ENCODE peak calls at places on chromosomes 1 and 21, in four cellular contexts. M is cardiac muscle cell; Z is CD8-positive, alpha-beta T cell; N is upper lobe of left lung. P is an unnamed sample.

GRCh38 chr1:74748962-74749361 is 16.0 kb downstream of the TYW3 start:
- DNase-seq in M (no peak), Z (no peak), N (no peak), P (no peak)

GRCh38 chr1:18941221-18942141 is 15.0 kb downstream of the IFFO2 start:
- DNase-seq in M (no peak), Z (peak; percentile 1), N (no peak), P (no peak)

GRCh38 chr21:43956019-43956666 is 56.0 kb upstream of the TRAPPC10 start:
- DNase-seq in M (no peak), Z (no peak), N (peak; percentile 58), P (no peak)

GRCh38 chr1:167095368-167095767 is 1.5 kb downstream of the STYXL2 start:
- DNase-seq in M (no peak), Z (no peak), N (no peak), P (no peak)

GRCh38 chr1:66925944-66926343 is 1.2 kb downstream of the MIER1 start:
- DNase-seq in M (peak; percentile 15), Z (no peak), N (no peak), P (no peak)

GRCh38 chr1:56577859-56578663 is 1.3 kb downstream of the PLPP3 start:
- DNase-seq in M (peak; percentile 71), Z (no peak), N (peak; percentile 81), P (no peak)

GRCh38 chr1:104592926-104593325 is 843.2 kb downstream of the AMY1C start:
- DNase-seq in M (no peak), Z (no peak), N (no peak), P (no peak)

GRCh38 chr1:109427171-109427467 is 871 bp upstream of the PSMA5 start:
- DNase-seq in M (peak; percentile 1), Z (no peak), N (no peak), P (no peak)

GRCh38 chr21:25582164-25582563 is 25.1 kb downstream of the MRPL39 start:
- DNase-seq in M (no peak), Z (no peak), N (no peak), P (no peak)

GRCh38 chr1:40830419-40830943 is 31.7 kb downstream of the CITED4 start:
- DNase-seq in M (no peak), Z (no peak), N (no peak), P (no peak)

GRCh38 chr1:102970496-102971078 is 137.7 kb downstream of the COL11A1 start:
- DNase-seq in M (peak; percentile 77), Z (no peak), N (no peak), P (no peak)

GRCh38 chr1:188122646-188123045 is 1293.9 kb downstream of the PLA2G4A start:
- DNase-seq in M (no peak), Z (no peak), N (no peak), P (no peak)

GRCh38 chr1:90476994-90477393 is 240.1 kb downstream of the BARHL2 start:
- DNase-seq in M (no peak), Z (no peak), N (no peak), P (no peak)

GRCh38 chr1:225766967-225767413 is 10.6 kb upstream of the SRP9 start:
- DNase-seq in M (no peak), Z (no peak), N (no peak), P (no peak)

GRCh38 chr1:110542730-110543129 is 23.8 kb upstream of the KCNA10 start:
- DNase-seq in M (peak; percentile 75), Z (no peak), N (no peak), P (no peak)

GRCh38 chr1:183996036-183996376 is 41.5 kb downstream of the COLGALT2 start:
- DNase-seq in M (peak; percentile 26), Z (no peak), N (no peak), P (no peak)

GRCh38 chr1:208219659-208220282 is 24.4 kb downstream of the PLXNA2 start:
- DNase-seq in M (peak; percentile 71), Z (no peak), N (peak; percentile 74), P (no peak)

GRCh38 chr1:114345930-114346479 is 165.0 kb downstream of the TRIM33 start:
- DNase-seq in M (no peak), Z (no peak), N (peak; percentile 78), P (no peak)

GRCh38 chr21:25912402-25912746 is 177.6 kb downstream of the GABPA start:
- DNase-seq in M (no peak), Z (no peak), N (no peak), P (no peak)

GRCh38 chr1:7046314-7046713 is 261.1 kb downstream of the CAMTA1 start:
- DNase-seq in M (peak; percentile 85), Z (no peak), N (no peak), P (no peak)

GRCh38 chr1:19750101-19750881 is 49.4 kb downstream of the TMCO4 start:
- DNase-seq in M (no peak), Z (no peak), N (no peak), P (no peak)

GRCh38 chr1:211082824-211083223 is 51.1 kb downstream of the KCNH1 start:
- DNase-seq in M (no peak), Z (no peak), N (no peak), P (no peak)

GRCh38 chr1:239315623-239316217 is 70.6 kb upstream of the CHRM3 start:
- DNase-seq in M (no peak), Z (no peak), N (no peak), P (no peak)

GRCh38 chr1:1365875-1366698 is 7.7 kb upstream of the MXRA8 start:
- DNase-seq in M (no peak), Z (no peak), N (no peak), P (no peak)

GRCh38 chr1:215794151-215794550 is 227.0 kb downstream of the KCTD3 start:
- DNase-seq in M (no peak), Z (no peak), N (peak; percentile 18), P (no peak)

GRCh38 chr21:37074195-37074510 is 1.1 kb downstream of the TTC3 start:
- DNase-seq in M (no peak), Z (no peak), N (no peak), P (no peak)

GRCh38 chr1:20123696-20124450 is 4.5 kb upstream of the PLA2G2D start:
- DNase-seq in M (no peak), Z (no peak), N (no peak), P (no peak)

GRCh38 chr1:41862411-41863221 is 56.1 kb downstream of the HIVEP3 start:
- DNase-seq in M (no peak), Z (no peak), N (no peak), P (no peak)

GRCh38 chr21:31530918-31531705 is 128.4 kb upstream of the SOD1 start:
- DNase-seq in M (peak; percentile 33), Z (no peak), N (no peak), P (no peak)

GRCh38 chr1:5794279-5794678 is 197.9 kb downstream of the NPHP4 start:
- DNase-seq in M (no peak), Z (no peak), N (no peak), P (no peak)

GRCh38 chr1:145846191-145846590 is 761 bp downstream of the NUDT17 start:
- DNase-seq in M (peak; percentile 61), Z (peak; percentile 39), N (no peak), P (peak; percentile 33)

GRCh38 chr1:228842094-228842775 is 107.0 kb downstream of the RHOU start:
- DNase-seq in M (no peak), Z (no peak), N (no peak), P (no peak)

GRCh38 chr1:27650527-27651175 is 15.7 kb upstream of the FGR start:
- DNase-seq in M (peak; percentile 58), Z (peak; percentile 11), N (no peak), P (no peak)

GRCh38 chr1:27648602-27649305 is 13.8 kb upstream of the FGR start:
- DNase-seq in M (peak; percentile 51), Z (no peak), N (no peak), P (no peak)

GRCh38 chr1:27649306-27649635 is 14.3 kb upstream of the FGR start:
- DNase-seq in M (no peak), Z (no peak), N (no peak), P (no peak)

GRCh38 chr1:27652505-27652904 is 17.5 kb upstream of the FGR start:
- DNase-seq in M (no peak), Z (no peak), N (no peak), P (no peak)

GRCh38 chr1:27650146-27650526 is 15.2 kb upstream of the FGR start:
- DNase-seq in M (no peak), Z (no peak), N (no peak), P (no peak)
- H3K9me3 ChIP-seq in M (no peaks in the 10 kb centered on the region), Z (no peaks in the 10 kb centered on the region), N (no peaks in the 10 kb centered on the region), P (no peaks in the 10 kb centered on the region)

GRCh38 chr1:8427493-8427892 is 109.6 kb downstream of the SLC45A1 start:
- DNase-seq in M (no peak), Z (peak; percentile 29), N (no peak), P (peak; percentile 39)
- H3K27ac ChIP-seq in M (peak overlapping the region; percentile 13), Z (no peak overlapping the region), N (peak overlapping the region; percentile 95), P (peak overlapping the region; percentile 51)

GRCh38 chr1:2965676-2966075 is 55.6 kb upstream of the ACTRT2 start:
- DNase-seq in M (no peak), Z (no peak), N (no peak), P (no peak)
- H3K9me3 ChIP-seq in M (no peaks in the 10 kb centered on the region), Z (no peaks in the 10 kb centered on the region), N (no peaks in the 10 kb centered on the region), P (no peaks in the 10 kb centered on the region)

GRCh38 chr1:84303154-84303830 is 1.8 kb downstream of the SAMD13 start:
- DNase-seq in M (peak; percentile 8), Z (no peak), N (no peak), P (no peak)
- H3K27ac ChIP-seq in M (peak overlapping the region; percentile 90), Z (peak overlapping the region; percentile 12), N (peak overlapping the region; percentile 46), P (peak overlapping the region; percentile 27)

DNA sequence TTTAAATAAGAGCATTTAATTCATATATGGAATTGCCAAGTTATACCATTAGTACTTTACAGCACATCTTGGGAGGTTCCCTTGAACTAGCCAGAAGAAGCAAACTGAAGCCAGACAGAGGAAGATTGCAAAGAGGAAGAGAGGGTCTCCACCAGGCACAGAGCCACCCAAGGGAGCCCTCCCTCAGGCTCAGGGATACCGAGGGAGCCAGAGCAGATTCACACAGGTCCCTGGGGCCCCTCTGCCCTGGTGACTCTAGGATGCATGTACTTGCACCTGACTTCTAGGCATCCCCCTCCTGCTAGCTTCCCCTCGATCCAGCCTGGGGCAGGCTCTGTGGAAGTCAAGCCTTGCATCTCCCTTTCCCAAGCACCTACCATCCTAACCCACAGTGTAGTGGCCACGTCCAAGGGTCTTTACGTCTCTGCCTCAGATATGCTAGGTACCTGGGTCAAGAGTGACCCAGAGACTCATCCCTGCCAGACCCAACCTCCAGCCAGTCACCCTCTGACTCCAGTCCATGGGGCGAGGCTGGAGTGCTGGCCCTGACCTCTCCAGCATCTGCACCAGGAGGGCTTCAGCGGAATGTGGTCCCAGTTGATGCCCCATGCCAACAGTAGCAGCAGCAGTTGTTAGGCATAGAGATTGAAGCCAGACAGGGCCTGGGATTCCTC is 6.4 kb downstream of the IFNAR2 start:
- DNase-seq in M (no peak), Z (no peak), N (peak; percentile 11), P (no peak)
- H3K9me3 ChIP-seq in M (no peaks in the 10 kb centered on the region), Z (no peaks in the 10 kb centered on the region), N (no peaks in the 10 kb centered on the region), P (no peaks in the 10 kb centered on the region)

GRCh38 chr1:222068937-222069336 is 327.0 kb upstream of the DUSP10 start:
- DNase-seq in M (no peak), Z (no peak), N (no peak), P (no peak)
- H3K27ac ChIP-seq in M (no peak overlapping the region), Z (no peak overlapping the region), N (no peak overlapping the region), P (no peak overlapping the region)

P was measured in naive thymus-derived CD4-positive, alpha-beta T cell.